ENCODE peak calls at places on chromosomes 5 and 9, in six cellular contexts. C is cardiac muscle cell; W is lung; Y is effector memory CD4-positive, alpha-beta T cell; X is CD8-positive, alpha-beta memory T cell; O is heart right ventricle. J is an unnamed sample. For H3K9me3, the result is how much of the 10 kb centered on the place peaks cover.

GRCh38 chr9:26502311-26502710 is 390.3 kb downstream of the CAAP1 start:
- DNase-seq in O (no peak), X (no peak), W (no peak), Y (no peak), C (peak), J (no peak)

GRCh38 chr5:125746936-125747335 is 676.3 kb upstream of the GRAMD2B start:
- DNase-seq in Y (no peak), C (no peak), X (no peak), W (no peak), O (no peak), J (no peak)

GRCh38 chr5:169861934-169862333 is 118.4 kb downstream of the INSYN2B start:
- DNase-seq in X (no peak), Y (no peak), O (no peak), C (no peak), W (no peak), J (no peak)

GRCh38 chr9:5326893-5327548 is 12.7 kb downstream of the RLN1 start:
- DNase-seq in X (peak), W (peak), C (peak), Y (peak), O (no peak), J (no peak)

GRCh38 chr9:5586391-5586802 is 42.5 kb upstream of the RIC1 start:
- DNase-seq in Y (no peak), O (no peak), C (no peak), W (no peak), X (no peak), J (peak)

GRCh38 chr5:172897691-172898512 is 61.3 kb upstream of the RPL26L1 start:
- DNase-seq in Y (no peak), C (no peak), O (peak), X (no peak), W (no peak), J (peak)

GRCh38 chr9:109019420-109019819 is 6.1 kb upstream of the CTNNAL1 start:
- DNase-seq in X (no peak), O (no peak), W (no peak), C (no peak), Y (no peak), J (no peak)

GRCh38 chr5:132962429-132962928 is 955 bp downstream of the AFF4 start:
- DNase-seq in Y (no peak), O (peak), X (no peak), W (no peak), C (peak), J (peak)

GRCh38 chr9:71796368-71796767 is 28.1 kb upstream of the CEMIP2 start:
- DNase-seq in X (no peak), Y (no peak), O (no peak), C (no peak), W (no peak), J (no peak)

GRCh38 chr5:150410524-150411244 is 2.0 kb downstream of the CD74 start:
- DNase-seq in C (peak), O (peak), X (peak), Y (peak), W (peak), J (no peak)

GRCh38 chr5:128920345-128921215 is 44.7 kb upstream of the SLC27A6 start:
- DNase-seq in Y (no peak), W (no peak), O (peak), C (peak), X (no peak), J (peak)

GRCh38 chr5:73441377-73441776 is 7.2 kb downstream of the FOXD1 start:
- DNase-seq in Y (no peak), C (no peak), O (no peak), X (no peak), W (no peak), J (no peak)

GRCh38 chr5:60856059-60856458 is 12.0 kb upstream of the ELOVL7 start:
- DNase-seq in X (no peak), Y (no peak), C (no peak), W (no peak), O (no peak), J (no peak)

GRCh38 chr9:80285325-80285724 is 713.6 kb downstream of the TLE4 start:
- DNase-seq in C (peak), O (no peak), W (no peak), Y (no peak), X (no peak), J (no peak)

GRCh38 chr9:72158680-72159079 is 9.4 kb downstream of the GDA start:
- DNase-seq in X (no peak), O (no peak), C (no peak), W (no peak), Y (no peak), J (no peak)

GRCh38 chr9:114771901-114772300 is 33.9 kb downstream of the TNFSF15 start:
- DNase-seq in C (no peak), X (no peak), W (no peak), Y (no peak), O (no peak), J (no peak)

GRCh38 chr9:136140966-136141365 is 22.3 kb upstream of the TMEM250 start:
- DNase-seq in Y (no peak), O (no peak), W (no peak), C (no peak), X (no peak), J (no peak)

GRCh38 chr5:133403741-133404364 is 208.5 kb downstream of the FSTL4 start:
- DNase-seq in Y (no peak), O (no peak), W (no peak), C (no peak), X (no peak), J (no peak)

GRCh38 chr5:10555134-10555733 is 8.6 kb upstream of the ANKRD33B start:
- DNase-seq in W (no peak), C (no peak), X (no peak), Y (no peak), O (no peak), J (peak)

GRCh38 chr5:64973226-64973625 is 204.5 kb downstream of the CWC27 start:
- DNase-seq in Y (no peak), O (no peak), W (no peak), C (no peak), X (no peak), J (no peak)

GRCh38 chr9:11663913-11664312 is 1029.3 kb upstream of the TYRP1 start:
- DNase-seq in W (no peak), O (no peak), X (no peak), C (no peak), Y (no peak), J (no peak)

GRCh38 chr5:10934789-10935355 is 173.8 kb upstream of the DAP start:
- DNase-seq in W (no peak), X (no peak), Y (no peak), O (no peak), C (no peak), J (no peak)

GRCh38 chr5:74507596-74507995 is 132.9 kb downstream of the ENC1 start:
- DNase-seq in X (no peak), W (no peak), C (no peak), Y (no peak), O (no peak), J (no peak)

GRCh38 chr9:306907-307306 is 92.2 kb downstream of the DOCK8 start:
- DNase-seq in O (no peak), X (peak), C (no peak), W (peak), Y (peak), J (no peak)

GRCh38 chr5:61881821-61882220 is 424.2 kb upstream of the KIF2A start:
- DNase-seq in Y (no peak), C (no peak), X (no peak), O (no peak), W (no peak), J (peak)

GRCh38 chr5:106601605-106602004 is 1069.1 kb downstream of the EFNA5 start:
- DNase-seq in W (no peak), X (no peak), C (no peak), O (no peak), Y (no peak), J (no peak)

GRCh38 chr9:93212409-93212808 is 28.5 kb downstream of the WNK2 start:
- DNase-seq in W (no peak), X (no peak), C (no peak), O (no peak), Y (no peak), J (no peak)

GRCh38 chr5:68428232-68428811 is 212.8 kb downstream of the PIK3R1 start:
- DNase-seq in O (no peak), Y (no peak), W (no peak), C (no peak), X (no peak), J (no peak)

GRCh38 chr5:158198636-158199035 is 339.7 kb upstream of the CLINT1 start:
- DNase-seq in C (no peak), X (no peak), Y (no peak), O (no peak), W (no peak), J (no peak)

GRCh38 chr9:91894023-91894422 is 56.0 kb downstream of the ROR2 start:
- DNase-seq in Y (no peak), C (no peak), W (no peak), X (no peak), O (no peak), J (no peak)

GRCh38 chr5:111143910-111144309 is 51.8 kb downstream of the WDR36 start:
- DNase-seq in C (no peak), W (no peak), X (no peak), Y (no peak), O (peak), J (peak)

GRCh38 chr5:53779541-53779981 is 219.1 kb downstream of the NDUFS4 start:
- DNase-seq in Y (no peak), O (peak), X (no peak), W (no peak), C (no peak), J (peak)

GRCh38 chr9:21434202-21435014 is 5.8 kb upstream of the IFNA1 start:
- DNase-seq in O (peak), C (peak), Y (no peak), X (no peak), W (no peak), J (peak)

GRCh38 chr5:96657068-96657467 is 5.1 kb upstream of the CAST start:
- DNase-seq in X (peak), C (no peak), O (no peak), W (no peak), Y (peak), J (peak)

GRCh38 chr5:87302061-87302460 is 34.4 kb downstream of the RASA1 start:
- DNase-seq in O (no peak), W (no peak), C (no peak), Y (no peak), X (no peak), J (peak)

GRCh38 chr5:14134086-14134485 is 9.1 kb upstream of the TRIO start:
- DNase-seq in W (no peak), O (no peak), X (no peak), C (no peak), Y (no peak), J (no peak)

GRCh38 chr9:4096121-4096520 is 203.7 kb downstream of the GLIS3 start:
- DNase-seq in X (no peak), Y (no peak), O (no peak), W (no peak), C (no peak), J (no peak)

GRCh38 chr9:88420227-88420626 is 32.0 kb downstream of the SPIN1 start:
- DNase-seq in W (no peak), C (no peak), X (no peak), Y (no peak), O (no peak), J (no peak)

GRCh38 chr9:88418715-88419540 is 30.7 kb downstream of the SPIN1 start:
- DNase-seq in X (no peak), Y (no peak), W (no peak), C (no peak), O (no peak), J (no peak)

GRCh38 chr9:88418025-88418424 is 29.8 kb downstream of the SPIN1 start:
- DNase-seq in O (no peak), W (no peak), Y (no peak), X (no peak), C (no peak), J (no peak)

GRCh38 chr9:88425538-88425950 is 37.3 kb downstream of the SPIN1 start:
- DNase-seq in C (no peak), Y (no peak), O (no peak), W (no peak), X (no peak), J (no peak)

DNA sequence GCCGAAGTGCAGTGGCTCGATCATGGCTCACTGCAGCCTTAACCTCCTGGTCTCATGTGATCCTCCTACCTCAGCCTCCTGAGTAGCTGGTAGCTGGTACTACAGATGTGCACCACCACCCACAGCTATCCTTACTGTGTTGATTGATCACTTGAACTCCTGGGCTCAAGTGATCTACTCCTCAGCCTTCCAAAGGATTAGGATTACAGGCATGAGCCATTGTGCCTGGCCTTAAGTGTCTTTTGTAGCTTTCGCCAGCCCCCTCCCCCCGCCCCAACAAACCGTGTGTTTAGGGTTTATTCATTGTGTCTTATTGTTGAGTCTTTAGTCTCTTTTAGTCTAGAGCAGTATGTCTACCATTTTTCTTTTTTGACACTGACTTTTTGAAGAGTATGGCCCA is 33.1 kb downstream of the SPIN1 start:
- DNase-seq in C (no peak), X (no peak), O (no peak), Y (no peak), W (no peak), J (no peak)
- H3K9me3 ChIP-seq in C (under half), X (under half), O (under half), Y (under half), W (under half), J (under half)

GRCh38 chr9:110255064-110255416 is 1.3 kb downstream of the TXN start:
- DNase-seq in X (peak), W (no peak), O (no peak), C (peak), Y (peak), J (no peak)
- H3K27ac ChIP-seq in X (peak), W (peak), O (peak), C (no peak), Y (peak), J (peak)

GRCh38 chr5:171311698-171312083 is 2.6 kb downstream of the TLX3 start:
- DNase-seq in C (no peak), W (no peak), X (no peak), Y (no peak), O (no peak), J (no peak)
- H3K9me3 ChIP-seq in C (under half), W (under half), X (under half), Y (under half), O (under half), J (under half)

DNA sequence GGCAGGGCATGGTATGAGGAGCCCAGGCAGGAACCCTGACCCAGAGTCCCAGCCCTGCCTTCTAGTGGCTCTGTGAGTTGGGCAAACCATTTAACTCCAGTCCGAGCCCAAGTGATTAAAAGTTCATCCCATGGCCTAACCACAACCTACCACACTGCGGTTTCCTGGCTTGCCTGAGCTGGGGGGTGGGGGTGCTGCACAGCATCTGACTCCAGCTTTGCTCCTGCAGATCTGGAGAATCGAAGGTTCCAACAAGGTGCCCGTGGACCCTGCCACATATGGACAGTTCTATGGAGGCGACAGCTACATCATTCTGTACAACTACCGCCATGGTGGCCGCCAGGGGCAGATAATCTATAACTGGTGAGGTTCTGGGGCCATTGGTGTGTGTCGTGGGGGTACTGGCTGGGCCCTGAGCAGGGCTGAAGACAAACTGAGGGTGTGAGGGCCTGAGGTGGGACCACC is 49.0 kb downstream of the STOM start:
- DNase-seq in X (peak), C (no peak), O (no peak), W (no peak), Y (no peak), J (peak)
- H3K27ac ChIP-seq in X (no peak), C (no peak), O (peak), W (peak), Y (no peak), J (peak)

GRCh38 chr5:77305921-77306320 is 95.4 kb downstream of the PDE8B start:
- DNase-seq in C (no peak), Y (no peak), X (no peak), W (no peak), O (no peak), J (no peak)
- H3K9me3 ChIP-seq in C (under half), Y (under half), X (under half), W (under half), O (under half), J (under half)

GRCh38 chr9:127961613-127962150 is 19.1 kb downstream of the EEIG1 start:
- DNase-seq in W (no peak), X (no peak), O (no peak), Y (no peak), C (no peak), J (no peak)
- H3K27ac ChIP-seq in W (no peak), X (no peak), O (no peak), Y (peak), C (peak), J (no peak)

DNA sequence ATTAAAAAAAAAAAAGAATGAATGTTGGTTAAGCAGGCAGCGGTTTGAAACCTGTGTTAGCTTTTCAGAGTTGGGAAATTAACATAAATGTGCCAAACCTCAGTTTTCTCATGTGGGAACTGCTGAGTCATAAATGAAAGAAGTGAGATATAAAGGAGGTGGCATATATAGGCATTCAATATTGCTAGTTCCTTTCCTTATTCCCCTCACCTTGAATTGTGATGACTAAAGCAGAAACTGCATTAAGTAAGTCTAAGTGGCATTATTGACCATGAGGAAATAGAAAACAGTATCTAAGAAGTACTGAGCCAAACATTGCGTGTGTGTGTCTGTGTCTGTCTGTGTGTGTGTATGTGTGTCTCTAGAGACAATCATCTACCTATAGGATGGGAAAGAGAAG is 691.2 kb downstream of the TLR4 start:
- DNase-seq in X (no peak), Y (no peak), C (no peak), W (no peak), O (no peak), J (no peak)
- H3K9me3 ChIP-seq in X (under half), Y (under half), C (under half), W (under half), O (under half), J (under half)